ENCODE peak calls at places on chromosomes 16 and 17, in six cellular contexts. V is progenitor cell of endocrine pancreas, P is sciatic nerve, B is H1, D is T-helper 17 cell, U is NCI-H1092. H is an unnamed sample.

GRCh38 chr17:61323015-61323379 is 76.6 kb upstream of the TBX2 start:
- DNase-seq in B (no peak), V (no peak), D (no peak), P (no peak), U (no peak), H (no peak)

GRCh38 chr17:80104321-80104955 is 3.1 kb downstream of the GAA start:
- DNase-seq in B (no peak), V (no peak), P (no peak), D (no peak), U (peak), H (no peak)

GRCh38 chr16:57882797-57883196 is 80.5 kb upstream of the KIFC3 start:
- DNase-seq in D (no peak), P (no peak), B (no peak), V (no peak), U (no peak), H (no peak)

GRCh38 chr16:89201467-89202377 is 1.4 kb upstream of the SLC22A31 start:
- DNase-seq in V (peak), B (peak), P (peak), U (no peak), D (peak), H (no peak)

GRCh38 chr17:10001296-10001904 is 96.3 kb upstream of the RCVRN start:
- DNase-seq in U (no peak), V (no peak), B (no peak), D (no peak), P (no peak), H (no peak)

GRCh38 chr17:18896146-18896545 is 38.2 kb downstream of the PRPSAP2 start:
- DNase-seq in U (no peak), B (no peak), D (no peak), V (no peak), P (no peak), H (no peak)

GRCh38 chr16:81601008-81601428 is 156.4 kb downstream of the CMIP start:
- DNase-seq in P (no peak), B (no peak), U (no peak), V (no peak), D (no peak), H (peak)

GRCh38 chr16:68985855-68986254 is 119.6 kb upstream of the HAS3 start:
- DNase-seq in U (no peak), V (no peak), B (no peak), P (no peak), D (no peak), H (no peak)

GRCh38 chr17:76103274-76104139 is at the start of gene EXOC7:
- DNase-seq in V (peak), P (peak), D (peak), B (peak), U (peak), H (peak)

GRCh38 chr16:8866118-8866883 is 2.5 kb downstream of the CARHSP1 start:
- DNase-seq in U (peak), V (peak), P (peak), B (peak), D (no peak), H (no peak)

GRCh38 chr16:67088551-67088950 is 21.2 kb upstream of the PHAF1 start:
- DNase-seq in D (no peak), P (no peak), V (no peak), U (no peak), B (no peak), H (no peak)

GRCh38 chr16:85424260-85425060 is 188.7 kb upstream of the GSE1 start:
- DNase-seq in P (peak), V (no peak), D (no peak), B (peak), U (no peak), H (no peak)

GRCh38 chr17:47252209-47252608 is 1.4 kb upstream of the ITGB3 start:
- DNase-seq in D (no peak), P (no peak), U (no peak), B (no peak), V (no peak), H (no peak)

GRCh38 chr17:49494937-49495841 is at the start of gene NGFR:
- DNase-seq in V (no peak), D (peak), P (no peak), B (peak), U (no peak), H (peak)

GRCh38 chr16:57941016-57941656 is 29.8 kb downstream of the CNGB1 start:
- DNase-seq in P (no peak), B (no peak), D (no peak), V (no peak), U (peak), H (peak)

GRCh38 chr16:15732416-15732815 is 82.4 kb downstream of the NDE1 start:
- DNase-seq in P (no peak), D (no peak), V (no peak), B (no peak), U (no peak), H (no peak)

GRCh38 chr17:75647061-75647460 is 13.8 kb downstream of the SMIM5 start:
- DNase-seq in P (peak), V (no peak), B (no peak), D (no peak), U (no peak), H (no peak)

GRCh38 chr17:3553419-3554401 is 3.9 kb downstream of the TRPV3 start:
- DNase-seq in B (no peak), D (no peak), V (no peak), U (no peak), P (no peak), H (no peak)

GRCh38 chr16:23188911-23189310 is 6.4 kb downstream of the SCNN1G start:
- DNase-seq in U (no peak), P (no peak), V (no peak), B (no peak), D (no peak), H (no peak)

GRCh38 chr16:66863707-66864106 is 16.6 kb upstream of the PDP2 start:
- DNase-seq in U (no peak), P (no peak), V (no peak), B (no peak), D (no peak), H (no peak)

GRCh38 chr16:48384305-48384981 is 770 bp downstream of the SIAH1 start:
- DNase-seq in B (peak), U (peak), P (peak), V (peak), D (peak), H (peak)

GRCh38 chr16:26365555-26365954 is 673.8 kb downstream of the HS3ST4 start:
- DNase-seq in V (no peak), P (no peak), B (no peak), D (no peak), U (no peak), H (no peak)

GRCh38 chr17:48970224-48970623 is 1.8 kb upstream of the GIP start:
- DNase-seq in V (no peak), U (no peak), B (no peak), P (no peak), D (no peak), H (no peak)

GRCh38 chr16:2082171-2082982 is 34.6 kb downstream of the TSC2 start:
- DNase-seq in V (no peak), P (no peak), B (no peak), D (no peak), U (peak), H (no peak)

GRCh38 chr16:4373909-4374742 is 2.5 kb downstream of the VASN start:
- DNase-seq in U (no peak), D (no peak), B (no peak), P (peak), V (no peak), H (no peak)

GRCh38 chr16:49986351-49987124 is 38.5 kb upstream of the CNEP1R1 start:
- DNase-seq in D (no peak), U (peak), V (no peak), P (no peak), B (no peak), H (no peak)

GRCh38 chr16:8798174-8798527 is 512 bp downstream of the PMM2 start:
- DNase-seq in B (no peak), V (no peak), P (no peak), U (no peak), D (no peak), H (no peak)

H was measured in NCI-H1694.